ENCODE peak calls at places on chromosomes 16 and 17, in nine cellular contexts. O is fibroblast of gingiva; H is substantia nigra; X is left kidney; V is stimulated activated CD4-positive, alpha-beta T cell treated with anti-CD3 and anti-CD28 coated beads, Interleukin-15, amount 100 ng/mL, for 1 hour; T is adrenal gland; N is NCI-H2171 treated with DMSO at 0.1 percent for 48 hours; B is choroid plexus epithelial cell; S is kidney. P is an unnamed sample.

GRCh38 chr16:57613514-57613913 is 14.9 kb upstream of the ADGRG1 start:
- DNase-seq in O (no peak), H (no peak), X (no peak), V (no peak), T (no peak), N (no peak), B (no peak), S (peak), P (peak)

GRCh38 chr17:9987779-9988585 is 82.9 kb upstream of the RCVRN start:
- DNase-seq in O (no peak), H (no peak), X (peak), V (peak), T (no peak), N (peak), B (peak), S (no peak), P (no peak)

GRCh38 chr17:34171245-34171818 is 83.8 kb upstream of the CCL2 start:
- DNase-seq in O (peak), H (no peak), X (peak), V (peak), T (peak), N (peak), B (peak), S (no peak), P (no peak)

GRCh38 chr16:56353054-56353921 is 72.1 kb downstream of the AMFR start:
- DNase-seq in O (no peak), H (no peak), X (no peak), V (no peak), T (peak), N (no peak), B (no peak), S (peak), P (peak)

GRCh38 chr17:28963212-28963611 is 11.9 kb upstream of the PHF12 start:
- DNase-seq in O (no peak), H (no peak), X (no peak), V (no peak), T (no peak), N (no peak), B (no peak), S (peak), P (peak)

GRCh38 chr17:5033352-5034015 is 1.7 kb downstream of the SLC52A1 start:
- DNase-seq in O (no peak), H (no peak), X (no peak), V (no peak), T (no peak), N (no peak), B (no peak), S (no peak), P (no peak)

GRCh38 chr17:10314332-10314731 is 58.5 kb downstream of the MYH13 start:
- DNase-seq in O (no peak), H (no peak), X (no peak), V (no peak), T (no peak), N (no peak), B (no peak), S (no peak), P (no peak)

GRCh38 chr17:16287563-16288027 is 65.7 kb downstream of the CENPV start:
- DNase-seq in O (peak), H (no peak), X (peak), V (no peak), T (no peak), N (no peak), B (peak), S (no peak), P (no peak)

GRCh38 chr17:6082335-6082734 is 12.2 kb downstream of the WSCD1 start:
- DNase-seq in O (no peak), H (no peak), X (no peak), V (no peak), T (no peak), N (no peak), B (no peak), S (no peak), P (no peak)

GRCh38 chr17:32485261-32485955 is 1.4 kb upstream of the CDK5R1 start:
- DNase-seq in O (no peak), H (no peak), X (no peak), V (no peak), T (no peak), N (peak), B (no peak), S (peak), P (no peak)

GRCh38 chr16:62088731-62089410 is 52.6 kb upstream of the CDH8 start:
- DNase-seq in O (no peak), H (no peak), X (no peak), V (no peak), T (no peak), N (no peak), B (no peak), S (no peak), P (no peak)

GRCh38 chr17:75828741-75829140 is 15.5 kb downstream of the UNC13D start:
- DNase-seq in O (no peak), H (no peak), X (no peak), V (no peak), T (no peak), N (no peak), B (no peak), S (peak), P (peak)

GRCh38 chr17:50036455-50037320 is 19.2 kb upstream of the ITGA3 start:
- DNase-seq in O (no peak), H (no peak), X (no peak), V (no peak), T (no peak), N (no peak), B (no peak), S (no peak), P (peak)

GRCh38 chr16:26772503-26772902 is 294.2 kb upstream of the C16orf82 start:
- DNase-seq in O (no peak), H (no peak), X (no peak), V (no peak), T (no peak), N (no peak), B (no peak), S (no peak), P (no peak)

GRCh38 chr16:87698241-87698640 is 67.5 kb downstream of the KLHDC4 start:
- DNase-seq in O (no peak), H (no peak), X (no peak), V (no peak), T (no peak), N (no peak), B (no peak), S (no peak), P (no peak)

GRCh38 chr17:21379080-21379711 is 3.0 kb downstream of the KCNJ12 start:
- DNase-seq in O (no peak), H (no peak), X (no peak), V (no peak), T (no peak), N (no peak), B (no peak), S (peak), P (no peak)

GRCh38 chr16:27383511-27384243 is 18.3 kb upstream of the IL21R start:
- DNase-seq in O (no peak), H (no peak), X (no peak), V (no peak), T (peak), N (no peak), B (no peak), S (no peak), P (no peak)

GRCh38 chr17:45113424-45113754 is 18.9 kb downstream of the PLCD3 start:
- DNase-seq in O (no peak), H (no peak), X (no peak), V (no peak), T (no peak), N (no peak), B (no peak), S (no peak), P (no peak)

GRCh38 chr16:89007371-89008249 is 30.6 kb upstream of the CBFA2T3 start:
- DNase-seq in O (no peak), H (no peak), X (no peak), V (no peak), T (no peak), N (no peak), B (no peak), S (peak), P (peak)

GRCh38 chr17:78175643-78175981 is 7.2 kb downstream of the SYNGR2 start:
- DNase-seq in O (no peak), H (no peak), X (no peak), V (no peak), T (no peak), N (no peak), B (no peak), S (no peak), P (no peak)

P was measured in chondrocyte.